ENCODE peak calls at places on chromosome 19, in seven cellular contexts. B is right lobe of liver, E is IMR-90, G is mesendoderm, V is heart right ventricle, F is transverse colon, Y is dorsolateral prefrontal cortex. J is an unnamed sample. For H3K27me3, the result is how much of the 10 kb centered on the place peaks cover.

GRCh38 chr19:37362733-37363132 is 8.2 kb upstream of the ZNF527 start:
- DNase-seq in B (no peak), E (no peak), G (peak), V (no peak), F (no peak), Y (no peak), J (no peak)

GRCh38 chr19:2544576-2545415 is 68.9 kb downstream of the GADD45B start:
- DNase-seq in B (peak), E (no peak), G (no peak), V (no peak), F (no peak), Y (no peak), J (no peak)

GRCh38 chr19:20558011-20558410 is 7.6 kb downstream of the ZNF737 start:
- DNase-seq in B (no peak), E (no peak), G (peak), V (peak), F (no peak), Y (peak), J (no peak)

GRCh38 chr19:46032597-46033025 is 8.2 kb downstream of the IGFL4 start:
- DNase-seq in B (no peak), E (no peak), G (no peak), V (no peak), F (no peak), Y (no peak), J (no peak)

GRCh38 chr19:1283917-1284292 is 1.8 kb upstream of the EFNA2 start:
- DNase-seq in B (no peak), E (no peak), G (no peak), V (no peak), F (no peak), Y (no peak), J (no peak)

GRCh38 chr19:45195764-45196163 is 17.2 kb downstream of the BLOC1S3 start:
- DNase-seq in B (no peak), E (peak), G (no peak), V (no peak), F (no peak), Y (no peak), J (no peak)

GRCh38 chr19:1250374-1251232 is 2.2 kb downstream of the MIDN start:
- DNase-seq in B (no peak), E (peak), G (peak), V (peak), F (peak), Y (peak), J (peak)

GRCh38 chr19:44684892-44685847 is 13.8 kb upstream of the CEACAM16 start:
- DNase-seq in B (no peak), E (peak), G (peak), V (peak), F (peak), Y (no peak), J (no peak)

GRCh38 chr19:29515706-29516357 is 10.0 kb upstream of the VSTM2B start:
- DNase-seq in B (peak), E (no peak), G (no peak), V (no peak), F (no peak), Y (peak), J (no peak)

GRCh38 chr19:41930322-41930722 is 2.1 kb upstream of the ERFL start:
- DNase-seq in B (no peak), E (no peak), G (no peak), V (no peak), F (no peak), Y (no peak), J (no peak)

GRCh38 chr19:44746616-44746945 is 1.9 kb upstream of the BCL3 start:
- DNase-seq in B (no peak), E (no peak), G (no peak), V (no peak), F (no peak), Y (no peak), J (no peak)

GRCh38 chr19:38892841-38893240 is 6.6 kb downstream of the SIRT2 start:
- DNase-seq in B (no peak), E (no peak), G (no peak), V (no peak), F (no peak), Y (no peak), J (no peak)

GRCh38 chr19:33055718-33056117 is 9.0 kb downstream of the RHPN2 start:
- DNase-seq in B (no peak), E (peak), G (peak), V (no peak), F (no peak), Y (no peak), J (no peak)

GRCh38 chr19:10985502-10985901 is 24.7 kb downstream of the SMARCA4 start:
- DNase-seq in B (no peak), E (no peak), G (no peak), V (no peak), F (no peak), Y (no peak), J (no peak)

GRCh38 chr19:55341191-55342043 is 1.7 kb downstream of the KMT5C start:
- DNase-seq in B (no peak), E (peak), G (peak), V (peak), F (peak), Y (peak), J (peak)
- H3K27me3 ChIP-seq in B (under half), E (under half), G (under half), V (under half), F (under half), Y (under half), J (under half)

GRCh38 chr19:40190891-40191835 is at the start of gene MAP3K10:
- DNase-seq in B (peak), E (peak), G (peak), V (peak), F (peak), Y (peak), J (peak)

GRCh38 chr19:40193587-40193849 is 2.3 kb downstream of the MAP3K10 start:
- DNase-seq in B (no peak), E (peak), G (no peak), V (no peak), F (no peak), Y (no peak), J (no peak)

GRCh38 chr19:40192758-40193586 is 1.7 kb downstream of the MAP3K10 start:
- DNase-seq in B (no peak), E (no peak), G (peak), V (no peak), F (no peak), Y (no peak), J (no peak)

GRCh38 chr19:40191836-40192646 is 815 bp downstream of the MAP3K10 start:
- DNase-seq in B (no peak), E (peak), G (peak), V (peak), F (peak), Y (peak), J (peak)
- H3K27me3 ChIP-seq in B (under half), E (under half), G (under half), V (under half), F (under half), Y (under half), J (under half)

GRCh38 chr19:13451596-13451995 is 54.7 kb downstream of the CACNA1A start:
- DNase-seq in B (no peak), E (no peak), G (no peak), V (no peak), F (no peak), Y (no peak), J (no peak)
- H3K27me3 ChIP-seq in B (under half), E (under half), G (under half), V (under half), F (under half), Y (under half), J (under half)

DNA sequence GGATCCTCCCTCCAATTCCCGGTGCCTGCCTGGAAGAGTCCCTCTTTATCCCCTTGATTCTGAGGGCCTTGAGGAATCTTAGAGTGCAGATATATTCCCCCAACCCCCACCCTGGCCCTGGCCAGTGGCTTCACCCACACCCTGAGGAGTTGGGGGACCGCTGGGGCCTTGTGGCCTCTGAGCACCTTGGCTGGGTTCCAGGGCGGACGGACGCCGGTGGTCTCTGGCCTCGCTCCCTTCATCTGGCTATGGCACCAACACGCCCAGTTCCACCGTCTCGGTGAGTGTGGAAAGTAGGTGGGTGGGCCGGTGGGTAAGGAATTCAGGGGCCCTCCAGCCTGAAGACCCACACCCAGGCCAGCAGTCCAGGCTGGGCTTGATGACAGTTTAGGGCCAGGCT is 5.0 kb downstream of the MAST1 start:
- DNase-seq in B (no peak), E (no peak), G (no peak), V (no peak), F (no peak), Y (no peak), J (no peak)
- H3K27me3 ChIP-seq in B (under half), E (under half), G (under half), V (under half), F (half or more), Y (under half), J (half or more)

DNA sequence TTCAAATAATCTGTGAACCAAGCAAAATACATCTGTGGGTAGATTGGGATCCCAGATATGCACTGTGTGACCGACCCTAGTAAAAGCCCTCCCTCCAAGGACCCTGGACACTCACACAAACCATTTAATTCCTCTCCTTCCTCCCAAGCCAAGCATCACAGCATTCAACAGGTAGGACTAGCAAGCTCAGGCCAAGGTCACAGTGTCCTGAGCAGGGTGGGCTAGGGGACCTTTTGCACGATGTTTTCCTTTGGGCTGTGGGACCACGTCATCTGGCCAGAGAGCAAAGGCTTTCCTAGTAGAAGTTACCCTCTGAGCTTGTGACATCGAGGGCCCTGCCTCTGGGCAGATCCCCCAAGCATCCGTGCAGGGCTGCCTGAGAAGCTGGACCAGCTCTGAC is 297.6 kb upstream of the ZNF507 start:
- DNase-seq in B (no peak), E (no peak), G (no peak), V (no peak), F (no peak), Y (no peak), J (no peak)
- H3K27me3 ChIP-seq in B (under half), E (under half), G (under half), V (under half), F (under half), Y (under half), J (under half)

GRCh38 chr19:35845215-35846037 is 6.9 kb downstream of the NPHS1 start:
- DNase-seq in B (peak), E (no peak), G (peak), V (no peak), F (peak), Y (no peak), J (no peak)
- H3K27me3 ChIP-seq in B (under half), E (half or more), G (under half), V (under half), F (half or more), Y (half or more), J (half or more)

GRCh38 chr19:55146078-55146647 is 2.8 kb downstream of the TNNT1 start:
- DNase-seq in B (no peak), E (no peak), G (peak), V (no peak), F (no peak), Y (no peak), J (no peak)
- H3K27me3 ChIP-seq in B (under half), E (half or more), G (under half), V (under half), F (half or more), Y (half or more), J (half or more)

J was measured in CD4-positive, alpha-beta T cell.